ENCODE peak calls at places on chromosomes 3 and 15, in seven cellular contexts. P is K562, Y is HepG2, V is GM12892, S is SK-N-SH, M is H1, N is GM12878. H is an unnamed sample.

GRCh38 chr3:53067571-53067970 is 21.7 kb upstream of the SFMBT1 start:
- DNase-seq in Y (no peak), P (no peak), V (no peak), N (no peak), M (no peak), S (no peak), H (no peak)

GRCh38 chr3:72044231-72044935 is 259.4 kb upstream of the PROK2 start:
- DNase-seq in S (no peak), N (no peak), P (peak; percentile 7), Y (no peak), V (no peak), M (no peak), H (no peak)

GRCh38 chr15:39429898-39430357 is 151.0 kb upstream of the THBS1 start:
- DNase-seq in S (no peak), V (no peak), Y (peak; percentile 20), M (no peak), N (no peak), P (no peak), H (no peak)

GRCh38 chr3:89690649-89691048 is 583.2 kb downstream of the EPHA3 start:
- DNase-seq in N (no peak), P (no peak), M (no peak), V (no peak), S (no peak), Y (no peak), H (no peak)

GRCh38 chr15:88513195-88513594 is 33.3 kb downstream of the DET1 start:
- DNase-seq in P (no peak), Y (no peak), S (no peak), M (no peak), V (no peak), N (no peak), H (no peak)

GRCh38 chr15:71131601-71132357 is 16.5 kb downstream of the THSD4 start:
- DNase-seq in S (no peak), P (no peak), M (no peak), V (no peak), N (no peak), Y (no peak), H (no peak)

GRCh38 chr15:58903232-58903631 is 30.2 kb downstream of the SLTM start:
- DNase-seq in P (no peak), M (no peak), N (no peak), S (no peak), Y (no peak), V (no peak), H (no peak)

GRCh38 chr3:52704611-52705437 is 767 bp downstream of the GLT8D1 start:
- DNase-seq in Y (peak; percentile 95), S (peak; percentile 52), M (no peak), P (peak; percentile 11), V (no peak), N (no peak), H (no peak)

GRCh38 chr3:4720316-4721075 is 227.3 kb downstream of the ITPR1 start:
- DNase-seq in M (peak; percentile 52), N (no peak), P (peak; percentile 77), V (no peak), S (no peak), Y (peak; percentile 75), H (no peak)

GRCh38 chr3:129988429-129988828 is 13.9 kb downstream of the TRH start:
- DNase-seq in V (no peak), Y (no peak), M (no peak), N (no peak), S (no peak), P (no peak), H (no peak)

GRCh38 chr15:37098468-37099320 is 1.7 kb downstream of the MEIS2 start:
- DNase-seq in Y (no peak), N (no peak), V (peak; percentile 47), S (peak; percentile 53), M (no peak), P (peak; percentile 26), H (no peak)

GRCh38 chr3:69342074-69342473 is 43.8 kb downstream of the FRMD4B start:
- DNase-seq in V (no peak), P (no peak), Y (no peak), N (no peak), M (no peak), S (no peak), H (no peak)

GRCh38 chr15:43777293-43777819 is 590 bp upstream of the ELL3 start:
- DNase-seq in S (peak; percentile 65), N (peak; percentile 78), P (no peak), Y (peak; percentile 58), V (peak; percentile 66), M (peak; percentile 90), H (peak; percentile 61)

GRCh38 chr3:170357920-170358854 is 672 bp downstream of the SKIL start:
- DNase-seq in P (peak; percentile 86), Y (peak; percentile 48), M (peak; percentile 87), S (peak; percentile 81), N (no peak), V (peak; percentile 35), H (no peak)

GRCh38 chr3:42442640-42443039 is 32.2 kb upstream of the LYZL4 start:
- DNase-seq in M (no peak), N (no peak), Y (no peak), S (no peak), V (no peak), P (no peak), H (no peak)

GRCh38 chr3:72127843-72128242 is 342.9 kb upstream of the PROK2 start:
- DNase-seq in Y (no peak), N (no peak), M (no peak), V (no peak), S (no peak), P (no peak), H (no peak)

GRCh38 chr15:82158811-82159210 is 103.7 kb downstream of the EFL1 start:
- DNase-seq in N (no peak), Y (no peak), M (no peak), S (peak; percentile 22), V (no peak), P (no peak), H (no peak)

GRCh38 chr3:69997486-69998307 is 1.8 kb upstream of the SAMMSON start:
- DNase-seq in P (no peak), N (no peak), M (no peak), S (peak; percentile 47), V (no peak), Y (no peak), H (no peak)

GRCh38 chr15:88002721-88003120 is 253.8 kb downstream of the NTRK3 start:
- DNase-seq in N (no peak), S (no peak), M (no peak), P (no peak), Y (no peak), V (no peak), H (no peak)

GRCh38 chr3:183411216-183411922 is 17.1 kb downstream of the MCF2L2 start:
- DNase-seq in M (no peak), N (no peak), Y (no peak), S (no peak), V (no peak), P (peak; percentile 22), H (no peak)
- TF ChIP-seq TAF1 in M (no peak), N (no peak), Y (no peak), S (no peak), V (no peak), P (no peak), H (no peak)

GRCh38 chr3:61354604-61355003 is 103.4 kb upstream of the FHIT start:
- DNase-seq in Y (no peak), M (no peak), P (no peak), S (no peak), N (peak; percentile 16), V (no peak), H (no peak)
- TF ChIP-seq TAF1 in Y (no peak), M (no peak), P (no peak), S (no peak), N (no peak), V (no peak), H (no peak)

DNA sequence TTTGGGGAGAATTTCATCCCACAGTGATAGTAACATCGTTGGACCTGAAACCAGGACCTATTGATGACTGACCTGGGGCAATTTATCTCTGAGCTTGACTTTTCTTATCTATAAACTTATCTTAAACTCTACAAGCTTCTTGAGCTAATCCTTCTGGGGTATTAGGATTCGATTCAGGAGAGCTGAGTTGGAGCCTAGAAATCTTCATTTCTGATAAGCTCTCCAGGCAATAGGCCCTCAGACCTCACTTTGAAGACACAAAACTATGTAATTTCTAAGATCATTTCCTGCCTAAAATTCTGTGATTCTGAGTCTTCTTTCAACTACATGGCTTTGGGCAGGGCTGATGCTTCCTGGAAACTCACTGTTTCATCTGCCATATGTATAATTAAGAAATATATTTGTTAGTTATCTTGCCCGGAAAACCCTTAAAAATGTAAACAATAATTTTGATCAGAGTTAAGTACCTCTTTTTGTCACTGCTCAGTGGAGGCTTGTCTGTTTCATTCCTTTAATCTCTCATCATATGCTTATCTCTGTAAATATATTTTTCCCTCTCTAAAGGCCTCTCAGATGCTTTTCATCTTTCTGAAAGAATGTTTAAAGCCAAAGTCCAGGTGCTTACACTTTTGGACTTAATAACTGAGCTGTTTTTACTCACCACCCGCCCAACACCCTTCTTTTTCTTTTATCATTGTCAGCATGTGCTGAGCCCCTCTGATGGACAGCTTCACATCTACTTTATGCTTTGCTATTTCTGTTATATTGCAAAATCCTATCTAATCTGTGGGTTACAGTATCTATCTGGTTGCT is 38.4 kb downstream of the FILIP1L start:
- DNase-seq in V (no peak), Y (peak; percentile 99), S (no peak), M (no peak), N (no peak), P (peak; percentile 8), H (no peak)
- TF ChIP-seq TAF1 in V (no peak), Y (no peak), S (no peak), M (no peak), N (no peak), P (no peak), H (no peak)

GRCh38 chr15:68653031-68653635 is 74.3 kb downstream of the CORO2B start:
- DNase-seq in M (peak; percentile 27), Y (no peak), N (no peak), S (no peak), P (no peak), V (no peak), H (no peak)

GRCh38 chr15:68652141-68652540 is 73.3 kb downstream of the CORO2B start:
- DNase-seq in N (no peak), M (no peak), Y (no peak), P (no peak), V (no peak), S (peak; percentile 41), H (no peak)

GRCh38 chr15:68654786-68655560 is 76.2 kb downstream of the CORO2B start:
- DNase-seq in M (no peak), S (no peak), P (no peak), V (no peak), Y (no peak), N (no peak), H (no peak)

GRCh38 chr15:68653795-68654194 is 75.0 kb downstream of the CORO2B start:
- DNase-seq in N (no peak), Y (no peak), V (no peak), P (no peak), S (no peak), M (no peak), H (no peak)

DNA sequence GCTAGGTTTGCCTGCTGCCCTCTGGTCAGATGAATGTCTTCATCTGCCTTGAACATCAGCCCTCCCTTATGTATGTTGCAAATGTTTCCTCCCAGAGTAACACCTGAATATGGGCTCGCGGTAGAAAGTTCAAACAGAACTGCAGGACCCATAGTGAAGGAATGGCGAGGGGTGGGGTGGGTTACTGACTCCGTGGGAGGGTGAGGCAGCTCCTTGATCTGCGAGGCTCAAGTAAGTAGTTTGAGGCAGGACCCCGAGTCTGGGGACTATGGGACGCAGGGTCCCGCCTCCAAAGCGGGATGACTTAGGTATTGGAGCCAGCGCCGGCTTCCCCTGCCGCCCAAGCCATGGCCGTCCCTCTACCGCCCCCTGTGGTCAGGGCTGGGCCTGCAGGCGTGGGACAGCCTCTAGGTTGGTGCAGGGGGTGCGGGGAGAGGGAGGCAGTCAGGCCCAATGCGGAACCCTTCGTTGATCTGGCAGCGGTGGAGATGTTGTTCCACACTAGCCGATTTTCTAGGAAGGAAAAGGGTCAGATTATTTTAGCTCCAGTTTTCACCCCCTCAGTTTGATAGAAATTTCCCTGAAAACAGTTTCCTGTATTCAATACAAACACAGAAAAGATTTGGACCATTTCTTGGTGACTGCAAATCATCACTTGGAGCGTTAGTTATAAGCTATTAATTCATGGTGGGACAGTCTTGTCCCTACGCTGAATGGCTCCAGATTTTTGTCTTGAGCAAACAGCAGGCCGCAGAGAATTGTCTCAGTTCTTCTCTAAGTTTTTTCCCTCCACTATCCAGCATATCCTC is 72.3 kb downstream of the CORO2B start:
- DNase-seq in N (no peak), S (peak; percentile 62), M (peak; percentile 100), V (peak; percentile 47), Y (peak; percentile 18), P (peak; percentile 91), H (peak; percentile 49)
- TF ChIP-seq TAF1 in N (no peak), S (no peak), M (no peak), V (no peak), Y (no peak), P (no peak), H (no peak)